ENCODE peak calls at places on chromosomes 1 and 21, in six cellular contexts. L is smooth muscle cell of the brain vasculature; T is neural crest cell; G is stimulated activated CD4-positive, alpha-beta T cell treated with anti-CD3 and anti-CD28 coated beads, Interleukin-2, amount 100 ng/mL, for 48 hours; K is GM03348; P is left ventricle myocardium superior. B is an unnamed sample.

GRCh38 chr1:241870290-241870689 is 22.3 kb downstream of the EXO1 start:
- DNase-seq in T (no peak), K (peak; percentile 6), G (no peak), L (no peak), P (no peak), B (no peak)

GRCh38 chr1:109901508-109902145 is 9.0 kb upstream of the CSF1 start:
- DNase-seq in T (no peak), P (peak; percentile 52), L (no peak), K (no peak), G (no peak), B (no peak)

GRCh38 chr21:37257526-37257966 is 9.6 kb downstream of the VPS26C start:
- DNase-seq in P (peak; percentile 44), L (no peak), K (peak; percentile 42), T (peak; percentile 23), G (peak; percentile 14), B (no peak)

GRCh38 chr1:31410871-31411270 is 2.1 kb upstream of the SERINC2 start:
- DNase-seq in G (no peak), K (no peak), L (no peak), P (no peak), T (no peak), B (no peak)

GRCh38 chr21:42154237-42155044 is 64.5 kb upstream of the ABCG1 start:
- DNase-seq in P (no peak), K (no peak), L (no peak), G (no peak), T (no peak), B (no peak)

GRCh38 chr1:31872658-31873636 is 57.1 kb upstream of the SPOCD1 start:
- DNase-seq in T (no peak), G (no peak), L (no peak), K (no peak), P (no peak), B (no peak)

GRCh38 chr1:59215766-59216291 is 81.1 kb upstream of the FGGY start:
- DNase-seq in T (no peak), L (no peak), K (no peak), P (no peak), G (no peak), B (no peak)

GRCh38 chr1:45512641-45513054 is 9.0 kb downstream of the PRDX1 start:
- DNase-seq in G (peak; percentile 48), K (peak; percentile 60), L (no peak), P (peak; percentile 50), T (peak; percentile 57), B (peak; percentile 68)

GRCh38 chr1:55466343-55466742 is 251.2 kb upstream of the USP24 start:
- DNase-seq in L (no peak), G (no peak), K (peak; percentile 54), P (no peak), T (no peak), B (no peak)

GRCh38 chr1:153526132-153526543 is 9.7 kb downstream of the S100A6 start:
- DNase-seq in G (no peak), P (no peak), L (no peak), K (no peak), T (no peak), B (no peak)

GRCh38 chr1:27528701-27529637 is 39.0 kb upstream of the WASF2 start:
- DNase-seq in T (no peak), G (no peak), L (no peak), K (peak; percentile 71), P (peak; percentile 85), B (no peak)

GRCh38 chr1:156247460-156248322 is at the start of gene PAQR6:
- DNase-seq in L (no peak), G (no peak), K (peak; percentile 31), P (peak; percentile 49), T (peak; percentile 55), B (no peak)

GRCh38 chr1:119903443-119903835 is 7.1 kb upstream of the ADAM30 start:
- DNase-seq in K (no peak), P (no peak), T (no peak), G (no peak), L (no peak), B (no peak)

GRCh38 chr1:78884685-78885452 is 121.7 kb downstream of the ADGRL4 start:
- DNase-seq in P (no peak), L (no peak), G (no peak), T (no peak), K (peak; percentile 12), B (peak; percentile 4)